ENCODE peak calls at places on chromosome 17, in seven cellular contexts. D, B, S, Q, P, C and K are unnamed samples.

GRCh38 chr17:58330997-58331814 is 2.6 kb upstream of the TSPOAP1 start:
- DNase-seq in D (peak), P (no peak), S (no peak), Q (peak), C (no peak), B (no peak), K (no peak)

GRCh38 chr17:68972119-68972704 is 17.0 kb upstream of the ABCA8 start:
- DNase-seq in P (peak), D (no peak), S (peak), Q (no peak), B (no peak), C (peak), K (peak)

GRCh38 chr17:28527859-28528258 is 21.7 kb downstream of the FOXN1 start:
- DNase-seq in P (no peak), C (no peak), Q (no peak), D (no peak), S (no peak), B (no peak), K (no peak)

GRCh38 chr17:73003487-73003886 is 89.0 kb downstream of the SLC39A11 start:
- DNase-seq in B (no peak), D (no peak), P (no peak), S (no peak), Q (no peak), C (no peak), K (no peak)

GRCh38 chr17:2377659-2378058 is 23.2 kb downstream of the MNT start:
- DNase-seq in Q (no peak), S (no peak), C (no peak), P (no peak), D (no peak), B (no peak), K (no peak)

GRCh38 chr17:10316986-10317834 is 55.6 kb downstream of the MYH13 start:
- DNase-seq in C (peak), D (no peak), Q (peak), B (peak), P (peak), S (peak), K (peak)

GRCh38 chr17:2102931-2103398 is 48.1 kb downstream of the HIC1 start:
- DNase-seq in S (no peak), Q (no peak), D (no peak), P (no peak), C (peak), B (no peak), K (peak)

GRCh38 chr17:5526821-5527598 is 40.6 kb downstream of the MIS12 start:
- DNase-seq in C (peak), D (no peak), Q (peak), P (peak), S (no peak), B (peak), K (peak)

GRCh38 chr17:31202968-31203367 is 94.1 kb downstream of the OMG start:
- DNase-seq in Q (no peak), C (peak), P (no peak), D (no peak), S (no peak), B (no peak), K (peak)

GRCh38 chr17:71780596-71780995 is 340.2 kb upstream of the SOX9 start:
- DNase-seq in C (no peak), B (no peak), Q (no peak), S (no peak), D (no peak), P (no peak), K (no peak)

GRCh38 chr17:17400070-17400469 is 76.7 kb upstream of the MED9 start:
- DNase-seq in D (no peak), S (no peak), B (no peak), Q (no peak), C (no peak), P (no peak), K (no peak)

GRCh38 chr17:67601897-67602296 is 115.8 kb upstream of the NOL11 start:
- DNase-seq in P (no peak), Q (no peak), S (no peak), C (no peak), B (no peak), D (no peak), K (no peak)

GRCh38 chr17:6666557-6666956 is 15.0 kb downstream of the C17orf100 start:
- DNase-seq in B (no peak), C (no peak), P (no peak), D (no peak), S (no peak), Q (no peak), K (no peak)

GRCh38 chr17:75130632-75131277 is 787 bp downstream of the NT5C start:
- DNase-seq in P (peak), B (peak), Q (peak), S (peak), C (peak), D (peak), K (peak)

GRCh38 chr17:20073056-20073979 is 64.2 kb downstream of the SPECC1 start:
- DNase-seq in Q (no peak), C (peak), P (no peak), D (peak), S (no peak), B (peak), K (peak)